ENCODE peak calls at places on chromosomes 12 and 14, in six cellular contexts. L is ovary; V is activated CD4-positive, alpha-beta T cell treated with anti-CD3 and anti-CD28 coated beads, Interleukin-2, amount 10 ng/mL, durations not matched to agents 7 days and 5 days; B is left ventricle myocardium superior; I is NCI-H2171 treated with DMSO at 0.1 percent for 48 hours; P is HCT116. H is an unnamed sample.

GRCh38 chr12:102690267-102690666 is 209.9 kb upstream of the IGF1 start:
- DNase-seq in L (no peak), V (no peak), B (no peak), I (no peak), P (no peak), H (no peak)

GRCh38 chr12:111034911-111035577 is 114.7 kb upstream of the MYL2 start:
- DNase-seq in L (no peak), V (no peak), B (no peak), I (peak), P (no peak), H (no peak)

GRCh38 chr12:131547560-131547959 is 163.3 kb upstream of the SFSWAP start:
- DNase-seq in L (no peak), V (no peak), B (no peak), I (no peak), P (no peak), H (no peak)

GRCh38 chr12:857611-858010 is 91.9 kb downstream of the RAD52 start:
- DNase-seq in L (no peak), V (no peak), B (no peak), I (no peak), P (no peak), H (no peak)

GRCh38 chr12:94175763-94176660 is 27.6 kb downstream of the PLXNC1 start:
- DNase-seq in L (no peak), V (no peak), B (no peak), I (no peak), P (no peak), H (no peak)

GRCh38 chr12:72274926-72275325 is 2.8 kb downstream of the TRHDE start:
- DNase-seq in L (no peak), V (no peak), B (no peak), I (peak), P (no peak), H (no peak)

GRCh38 chr14:106436310-106436905 is 910.0 kb downstream of the TMEM121 start:
- DNase-seq in L (no peak), V (peak), B (peak), I (peak), P (no peak), H (peak)

GRCh38 chr14:25041898-25042297 is 8.0 kb downstream of the STXBP6 start:
- DNase-seq in L (no peak), V (no peak), B (no peak), I (no peak), P (no peak), H (no peak)

GRCh38 chr12:17296882-17297281 is 690.9 kb upstream of the LMO3 start:
- DNase-seq in L (no peak), V (no peak), B (no peak), I (no peak), P (no peak), H (no peak)

GRCh38 chr14:22737052-22737451 is 29.4 kb upstream of the OXA1L start:
- DNase-seq in L (no peak), V (peak), B (no peak), I (no peak), P (no peak), H (no peak)

GRCh38 chr12:120686151-120686689 is 729 bp upstream of the MLEC start:
- DNase-seq in L (peak), V (peak), B (peak), I (peak), P (peak), H (peak)

GRCh38 chr12:125773033-125773432 is 707.8 kb downstream of the AACS start:
- DNase-seq in L (no peak), V (peak), B (no peak), I (no peak), P (peak), H (peak)

GRCh38 chr14:105088812-105089745 is 23.8 kb upstream of the GPR132 start:
- DNase-seq in L (peak), V (no peak), B (no peak), I (peak), P (no peak), H (no peak)

GRCh38 chr12:94089891-94090290 is 58.5 kb upstream of the PLXNC1 start:
- DNase-seq in L (no peak), V (no peak), B (no peak), I (no peak), P (no peak), H (no peak)

GRCh38 chr14:101225729-101226152 is 322.2 kb upstream of the RTL1 start:
- DNase-seq in L (no peak), V (no peak), B (no peak), I (no peak), P (no peak), H (peak)

GRCh38 chr12:24507827-24508226 is 441.1 kb downstream of the BCAT1 start:
- DNase-seq in L (no peak), V (no peak), B (no peak), I (no peak), P (no peak), H (no peak)

GRCh38 chr12:46835785-46836184 is 10.0 kb upstream of the SLC38A4 start:
- DNase-seq in L (no peak), V (no peak), B (no peak), I (no peak), P (no peak), H (no peak)

GRCh38 chr12:93422050-93422449 is 19.7 kb downstream of the UBE2N start:
- DNase-seq in L (no peak), V (no peak), B (no peak), I (no peak), P (no peak), H (no peak)

GRCh38 chr14:94538070-94538740 is 23.0 kb upstream of the SERPINA4 start:
- DNase-seq in L (no peak), V (no peak), B (no peak), I (no peak), P (no peak), H (no peak)

GRCh38 chr14:53044486-53044885 is 93.6 kb upstream of the FERMT2 start:
- DNase-seq in L (no peak), V (no peak), B (no peak), I (no peak), P (no peak), H (no peak)

GRCh38 chr14:53306926-53307325 is 153.8 kb upstream of the DDHD1 start:
- DNase-seq in L (no peak), V (no peak), B (no peak), I (no peak), P (no peak), H (no peak)

GRCh38 chr12:54421175-54421872 is 2.3 kb upstream of the ITGA5 start:
- DNase-seq in L (peak), V (no peak), B (peak), I (no peak), P (no peak), H (no peak)

GRCh38 chr12:53941750-53942149 is 3.1 kb downstream of the HOXC13 start:
- DNase-seq in L (no peak), V (no peak), B (no peak), I (no peak), P (no peak), H (no peak)

GRCh38 chr14:101636081-101636560 is 74.8 kb downstream of the DIO3 start:
- DNase-seq in L (no peak), V (no peak), B (no peak), I (no peak), P (no peak), H (no peak)

GRCh38 chr12:47839214-47839613 is 19.5 kb upstream of the HDAC7 start:
- DNase-seq in L (no peak), V (no peak), B (no peak), I (peak), P (no peak), H (no peak)

GRCh38 chr12:73221836-73222235 is 949.7 kb downstream of the TRHDE start:
- DNase-seq in L (no peak), V (no peak), B (no peak), I (no peak), P (no peak), H (no peak)

GRCh38 chr14:22448035-22448904 is 140.8 kb downstream of the DAD1 start:
- DNase-seq in L (no peak), V (no peak), B (no peak), I (no peak), P (no peak), H (no peak)

GRCh38 chr12:98594050-98594853 is 766 bp downstream of the SLC25A3 start:
- DNase-seq in L (no peak), V (no peak), B (peak), I (no peak), P (no peak), H (peak)

GRCh38 chr12:3673960-3674708 is 78.8 kb downstream of the CRACR2A start:
- DNase-seq in L (no peak), V (no peak), B (no peak), I (no peak), P (no peak), H (no peak)

GRCh38 chr12:3035815-3036702 is 41.1 kb upstream of the TSPAN9 start:
- DNase-seq in L (no peak), V (no peak), B (no peak), I (peak), P (no peak), H (no peak)

H was measured in right lobe of liver.